ENCODE peak calls at places on chromosomes 3 and 15, in eight cellular contexts. S is Panc1, N is GM23338, U is H1, C is endothelial cell of umbilical vein, L is breast epithelium, K is transverse colon, A is SK-N-SH. R is an unnamed sample. For H3K4me1 and H3K36me3, the result is how much of the 10 kb centered on the place peaks cover.

GRCh38 chr3:185176756-185177359 is 24.0 kb upstream of the C3orf70 start:
- DNase-seq in U (no peak), N (peak), K (peak), C (peak), A (peak), S (peak), L (no peak), R (no peak)

GRCh38 chr3:113508966-113509365 is 6.0 kb downstream of the SPICE1 start:
- DNase-seq in A (no peak), K (no peak), S (no peak), U (no peak), C (no peak), N (no peak), L (no peak), R (no peak)

GRCh38 chr3:128062033-128062745 is 10.0 kb downstream of the SEC61A1 start:
- DNase-seq in N (no peak), K (no peak), U (no peak), A (no peak), C (no peak), S (no peak), L (no peak), R (no peak)

GRCh38 chr3:52896613-52897012 is 735 bp downstream of the STIMATE start:
- DNase-seq in N (peak), A (peak), U (peak), K (no peak), S (no peak), L (no peak), C (no peak), R (no peak)

GRCh38 chr15:63909819-63910437 is 76.2 kb upstream of the HERC1 start:
- DNase-seq in U (no peak), A (peak), C (peak), S (no peak), L (no peak), N (no peak), K (no peak), R (peak)

GRCh38 chr15:77702211-77702957 is 69.7 kb upstream of the LINGO1 start:
- DNase-seq in S (no peak), N (peak), L (no peak), C (peak), K (peak), A (no peak), U (peak), R (no peak)

GRCh38 chr15:39784125-39784524 is 1.5 kb upstream of the FSIP1 start:
- DNase-seq in N (no peak), S (no peak), U (no peak), L (no peak), A (no peak), C (peak), K (no peak), R (no peak)

GRCh38 chr3:193124861-193125260 is 116.2 kb upstream of the PLAAT1 start:
- DNase-seq in A (no peak), N (no peak), C (no peak), U (no peak), K (no peak), S (no peak), L (no peak), R (no peak)

GRCh38 chr3:36763111-36763849 is 1.1 kb downstream of the DCLK3 start:
- DNase-seq in U (peak), N (peak), C (no peak), K (no peak), L (no peak), S (no peak), A (no peak), R (no peak)

GRCh38 chr3:127366383-127366782 is 78.5 kb upstream of the PRR20G start:
- DNase-seq in U (no peak), C (no peak), K (no peak), A (no peak), S (no peak), N (peak), L (no peak), R (peak)

GRCh38 chr15:95557226-95558046 is 773.1 kb upstream of the NR2F2 start:
- DNase-seq in L (no peak), U (no peak), N (no peak), S (peak), C (peak), K (no peak), A (no peak), R (no peak)

GRCh38 chr15:99306694-99307338 is 55.5 kb downstream of the LRRC28 start:
- DNase-seq in K (no peak), N (peak), C (no peak), L (no peak), S (no peak), U (no peak), A (no peak), R (no peak)

GRCh38 chr3:61181874-61182273 is 69.4 kb downstream of the FHIT start:
- DNase-seq in U (no peak), L (no peak), N (no peak), K (no peak), A (no peak), S (no peak), C (peak), R (no peak)

GRCh38 chr3:14295777-14296176 is 106.6 kb upstream of the SLC6A6 start:
- DNase-seq in U (no peak), A (no peak), L (no peak), N (no peak), S (no peak), C (no peak), K (no peak), R (no peak)

GRCh38 chr15:44718927-44719292 is 7.6 kb downstream of the B2M start:
- DNase-seq in S (no peak), C (no peak), L (no peak), U (no peak), K (no peak), A (no peak), N (no peak), R (no peak)

GRCh38 chr3:53817211-53817610 is 29.0 kb downstream of the CHDH start:
- DNase-seq in A (no peak), S (no peak), K (no peak), C (no peak), L (no peak), U (no peak), N (no peak), R (no peak)

GRCh38 chr3:172622916-172623700 is 87.8 kb downstream of the NCEH1 start:
- DNase-seq in A (peak), S (no peak), K (peak), L (no peak), U (no peak), C (peak), N (peak), R (no peak)

GRCh38 chr3:108130705-108131104 is 39.9 kb upstream of the CD47 start:
- DNase-seq in N (no peak), L (no peak), U (no peak), C (no peak), A (no peak), S (no peak), K (no peak), R (no peak)
- H3K4me1 ChIP-seq in N (under half), L (under half), U (under half), C (under half), A (under half), S (under half), K (under half), R (half or more)

DNA sequence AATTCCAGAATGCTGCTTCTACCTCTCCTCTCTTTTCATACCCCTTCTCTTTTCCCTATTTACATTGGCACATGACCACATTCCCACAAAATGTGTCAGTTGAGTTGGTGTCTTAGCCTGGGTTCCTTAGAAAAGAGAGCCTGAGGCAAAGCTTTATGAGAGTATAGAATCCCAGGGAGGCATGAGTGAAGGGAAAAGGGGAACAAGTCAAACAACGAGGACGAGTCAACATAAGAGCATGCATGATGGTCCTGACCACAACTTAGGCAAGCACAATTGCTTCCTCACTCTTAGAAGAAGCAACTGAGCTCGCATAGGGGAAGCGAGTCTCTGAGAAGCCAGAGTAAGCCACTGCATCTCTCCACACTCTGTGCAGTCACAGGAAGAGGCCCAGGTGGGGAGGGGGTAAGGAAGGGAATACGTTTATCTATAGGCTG is 15.4 kb upstream of the ZNF774 start:
- DNase-seq in A (no peak), U (no peak), N (no peak), K (no peak), S (no peak), L (no peak), C (no peak), R (peak)
- TF ChIP-seq POLR2AphosphoS5 in A (no peak), U (no peak), N (no peak), K (no peak), S (peak), L (peak), C (no peak), R (peak)

GRCh38 chr3:57098418-57099310 is 38.2 kb downstream of the SPATA12 start:
- DNase-seq in L (no peak), N (no peak), S (no peak), U (no peak), C (no peak), K (no peak), A (no peak), R (no peak)
- H3K36me3 ChIP-seq in L (under half), N (under half), S (under half), U (under half), C (under half), K (under half), A (under half), R (under half)

GRCh38 chr3:188231454-188231853 is 77.5 kb downstream of the LPP start:
- DNase-seq in S (no peak), L (no peak), U (no peak), N (no peak), C (no peak), K (no peak), A (no peak), R (no peak)

GRCh38 chr3:188229177-188229576 is 75.2 kb downstream of the LPP start:
- DNase-seq in N (no peak), L (no peak), S (no peak), C (peak), A (no peak), U (no peak), K (no peak), R (no peak)

GRCh38 chr3:188232676-188233075 is 78.7 kb downstream of the LPP start:
- DNase-seq in K (no peak), L (no peak), S (no peak), N (no peak), A (no peak), C (no peak), U (no peak), R (no peak)

GRCh38 chr3:188229726-188230125 is 75.8 kb downstream of the LPP start:
- DNase-seq in A (no peak), U (no peak), S (no peak), C (no peak), N (no peak), K (no peak), L (no peak), R (no peak)

DNA sequence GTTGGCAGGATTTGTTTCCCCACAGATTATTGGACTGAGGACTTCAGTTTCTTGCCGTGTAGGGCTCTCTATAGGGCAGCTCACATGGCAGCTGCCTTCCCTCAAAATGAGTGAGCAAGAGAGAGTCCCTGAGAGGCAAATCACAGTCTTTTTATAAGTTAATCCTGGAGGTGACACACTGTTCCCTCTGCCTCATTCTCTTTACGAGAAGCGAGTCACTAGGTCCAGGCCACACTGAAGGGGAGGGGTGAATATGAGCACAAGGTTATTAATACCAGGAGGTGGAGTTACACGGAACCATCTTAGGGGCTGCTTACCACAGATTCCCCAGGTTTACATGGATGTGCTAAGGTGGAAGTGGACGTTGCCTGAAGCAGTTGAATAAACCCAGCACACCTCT is 77.0 kb downstream of the LPP start:
- DNase-seq in S (peak), C (no peak), A (no peak), L (no peak), K (no peak), N (no peak), U (no peak), R (no peak)
- H3K4me1 ChIP-seq in S (under half), C (under half), A (under half), L (under half), K (under half), N (under half), U (under half), R (under half)

GRCh38 chr3:155244699-155245098 is 48.8 kb downstream of the STRIT1 start:
- DNase-seq in A (no peak), K (no peak), S (no peak), L (no peak), N (no peak), U (no peak), C (no peak), R (no peak)
- TF ChIP-seq POLR2AphosphoS5 in A (no peak), K (no peak), S (no peak), L (no peak), N (no peak), U (no peak), C (no peak), R (no peak)

GRCh38 chr3:197292083-197293042 is 6.0 kb downstream of the DLG1 start:
- DNase-seq in S (no peak), N (no peak), L (no peak), C (no peak), K (no peak), U (no peak), A (no peak), R (no peak)

GRCh38 chr3:197293605-197294237 is 4.7 kb downstream of the DLG1 start:
- DNase-seq in A (no peak), L (no peak), S (no peak), N (no peak), U (no peak), K (no peak), C (no peak), R (no peak)

GRCh38 chr3:197286678-197287077 is 11.7 kb downstream of the DLG1 start:
- DNase-seq in L (no peak), C (no peak), S (no peak), N (no peak), A (no peak), K (no peak), U (no peak), R (no peak)

GRCh38 chr3:197285557-197285956 is 12.9 kb downstream of the DLG1 start:
- DNase-seq in K (no peak), L (no peak), A (no peak), U (no peak), C (no peak), N (no peak), S (no peak), R (no peak)

DNA sequence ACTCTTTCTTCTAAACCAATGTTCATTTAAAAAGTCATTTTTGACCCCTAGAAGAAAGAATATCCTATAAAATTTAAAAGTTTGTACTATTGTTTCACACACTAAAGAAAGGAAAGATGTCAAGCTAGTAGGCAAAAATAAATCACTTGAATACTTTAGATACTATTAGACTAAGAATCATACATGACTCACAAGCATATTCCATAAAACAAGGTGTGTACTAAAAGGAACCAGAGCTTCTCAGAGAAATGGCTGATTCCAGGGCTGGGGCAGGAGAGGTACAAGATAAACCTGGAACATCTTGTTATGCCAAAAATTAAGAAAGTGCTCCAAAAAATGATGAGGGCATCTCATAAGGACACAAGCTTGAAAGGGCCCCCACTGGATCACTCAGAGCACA is 8.7 kb downstream of the DLG1 start:
- DNase-seq in L (no peak), U (no peak), N (no peak), K (no peak), A (no peak), C (no peak), S (no peak), R (no peak)
- H3K36me3 ChIP-seq in L (under half), U (under half), N (under half), K (under half), A (half or more), C (under half), S (under half), R (half or more)

DNA sequence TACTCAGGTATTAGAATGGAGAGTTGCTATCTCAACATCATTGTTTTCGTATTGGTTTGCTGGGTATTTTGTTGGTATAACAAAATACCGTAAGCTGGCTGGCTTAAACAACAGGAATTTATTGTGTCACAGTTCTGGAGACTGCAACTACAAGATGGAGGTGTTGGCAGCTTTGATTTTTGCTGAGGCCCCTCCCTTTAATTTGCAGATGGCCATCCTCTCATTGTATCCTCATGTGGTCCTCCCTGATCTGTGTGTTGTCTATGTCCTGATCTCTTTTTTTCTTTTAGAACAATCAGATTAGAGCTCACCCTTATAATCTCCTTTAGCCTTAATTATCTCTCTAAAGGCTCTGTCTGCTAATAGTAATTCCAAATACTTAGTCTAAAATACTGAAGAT is 299.8 kb upstream of the GOLIM4 start:
- DNase-seq in K (no peak), N (no peak), U (no peak), A (no peak), C (no peak), S (no peak), L (no peak), R (no peak)
- H3K4me1 ChIP-seq in K (under half), N (under half), U (under half), A (under half), C (under half), S (under half), L (under half), R (under half)

R was measured in spleen.